ENCODE peak calls at places on chromosomes 1 and 21, in four cellular contexts. One of them, this sample, is unnamed.

GRCh38 chr1:242185728-242186127 is 186.8 kb upstream of the MAP1LC3C start:
- DNase-seq in effector memory CD4-positive, alpha-beta T cell: no peak
- DNase-seq in PC-3: no peak
- DNase-seq in heart left ventricle: no peak
- DNase-seq in this sample: no peak

GRCh38 chr1:29456685-29457084 is 220.4 kb downstream of the PTPRU start:
- DNase-seq in PC-3: no peak
- DNase-seq in effector memory CD4-positive, alpha-beta T cell: no peak
- DNase-seq in heart left ventricle: no peak
- DNase-seq in this sample: no peak

GRCh38 chr1:12142891-12143630 is 23.7 kb upstream of the TNFRSF1B start:
- DNase-seq in PC-3: no peak
- DNase-seq in heart left ventricle: peak; percentile 81
- DNase-seq in effector memory CD4-positive, alpha-beta T cell: no peak
- DNase-seq in this sample: no peak

GRCh38 chr1:94541175-94542087 is at the start of gene F3:
- DNase-seq in PC-3: peak; percentile 91
- DNase-seq in heart left ventricle: peak; percentile 93
- DNase-seq in effector memory CD4-positive, alpha-beta T cell: peak; percentile 24
- DNase-seq in this sample: peak; percentile 96

GRCh38 chr1:68217060-68217554 is 15.2 kb downstream of the WLS start:
- DNase-seq in heart left ventricle: no peak
- DNase-seq in effector memory CD4-positive, alpha-beta T cell: no peak
- DNase-seq in PC-3: no peak
- DNase-seq in this sample: no peak

GRCh38 chr1:63112155-63112914 is 210.0 kb upstream of the FOXD3 start:
- DNase-seq in heart left ventricle: no peak
- DNase-seq in effector memory CD4-positive, alpha-beta T cell: no peak
- DNase-seq in PC-3: peak; percentile 54
- DNase-seq in this sample: peak; percentile 73

GRCh38 chr1:99004270-99005141 is at the start of gene PLPPR5:
- DNase-seq in PC-3: no peak
- DNase-seq in effector memory CD4-positive, alpha-beta T cell: no peak
- DNase-seq in heart left ventricle: peak; percentile 48
- DNase-seq in this sample: peak; percentile 59

GRCh38 chr1:88647749-88648415 is 36.2 kb upstream of the PKN2 start:
- DNase-seq in PC-3: no peak
- DNase-seq in heart left ventricle: no peak
- DNase-seq in effector memory CD4-positive, alpha-beta T cell: no peak
- DNase-seq in this sample: no peak

GRCh38 chr1:1360511-1361169 is 2.3 kb upstream of the MXRA8 start:
- DNase-seq in heart left ventricle: peak; percentile 87
- DNase-seq in PC-3: peak; percentile 97
- DNase-seq in effector memory CD4-positive, alpha-beta T cell: no peak
- DNase-seq in this sample: peak; percentile 92

GRCh38 chr1:8356256-8357209 is 38.6 kb downstream of the SLC45A1 start:
- DNase-seq in heart left ventricle: peak; percentile 59
- DNase-seq in effector memory CD4-positive, alpha-beta T cell: no peak
- DNase-seq in PC-3: no peak
- DNase-seq in this sample: no peak

GRCh38 chr1:243742814-243743213 is 107.2 kb downstream of the AKT3 start:
- DNase-seq in PC-3: peak; percentile 46
- DNase-seq in heart left ventricle: no peak
- DNase-seq in effector memory CD4-positive, alpha-beta T cell: no peak
- DNase-seq in this sample: peak; percentile 58

GRCh38 chr1:5379176-5379759 is 613.0 kb downstream of the NPHP4 start:
- DNase-seq in effector memory CD4-positive, alpha-beta T cell: no peak
- DNase-seq in heart left ventricle: no peak
- DNase-seq in PC-3: no peak
- DNase-seq in this sample: no peak

GRCh38 chr1:97726386-97726785 is 194.4 kb downstream of the DPYD start:
- DNase-seq in effector memory CD4-positive, alpha-beta T cell: no peak
- DNase-seq in PC-3: peak; percentile 43
- DNase-seq in heart left ventricle: no peak
- DNase-seq in this sample: no peak

GRCh38 chr1:209747580-209748262 is 8.1 kb upstream of the TRAF3IP3 start:
- DNase-seq in effector memory CD4-positive, alpha-beta T cell: peak; percentile 78
- DNase-seq in PC-3: peak; percentile 99
- DNase-seq in heart left ventricle: peak; percentile 92
- DNase-seq in this sample: peak; percentile 93

GRCh38 chr1:234973426-234974250 is 155.0 kb downstream of the TOMM20 start:
- DNase-seq in PC-3: no peak
- DNase-seq in effector memory CD4-positive, alpha-beta T cell: no peak
- DNase-seq in heart left ventricle: no peak
- DNase-seq in this sample: no peak

GRCh38 chr21:34274001-34274400 is 89.8 kb upstream of the KCNE2 start:
- DNase-seq in heart left ventricle: no peak
- DNase-seq in effector memory CD4-positive, alpha-beta T cell: no peak
- DNase-seq in PC-3: no peak
- DNase-seq in this sample: peak; percentile 33

GRCh38 chr1:99673285-99673684 is 27.4 kb downstream of the PALMD start:
- DNase-seq in effector memory CD4-positive, alpha-beta T cell: no peak
- DNase-seq in PC-3: no peak
- DNase-seq in heart left ventricle: no peak
- DNase-seq in this sample: peak; percentile 39

GRCh38 chr1:151790940-151791651 is 796 bp upstream of the TDRKH start:
- DNase-seq in heart left ventricle: no peak
- DNase-seq in PC-3: peak; percentile 24
- DNase-seq in effector memory CD4-positive, alpha-beta T cell: no peak
- DNase-seq in this sample: peak; percentile 35

GRCh38 chr1:231091853-231092301 is 51.8 kb upstream of the FAM89A start:
- DNase-seq in effector memory CD4-positive, alpha-beta T cell: no peak
- DNase-seq in heart left ventricle: no peak
- DNase-seq in PC-3: peak; percentile 72
- DNase-seq in this sample: no peak

GRCh38 chr1:29167904-29168303 is 13.8 kb downstream of the SRSF4 start:
- DNase-seq in effector memory CD4-positive, alpha-beta T cell: no peak
- DNase-seq in heart left ventricle: no peak
- DNase-seq in PC-3: no peak
- DNase-seq in this sample: no peak

GRCh38 chr1:100070201-100070939 is 62.4 kb downstream of the SASS6 start:
- DNase-seq in heart left ventricle: no peak
- DNase-seq in effector memory CD4-positive, alpha-beta T cell: no peak
- DNase-seq in PC-3: no peak
- DNase-seq in this sample: no peak

GRCh38 chr1:225483818-225484656 is 56.2 kb upstream of the LBR start:
- DNase-seq in heart left ventricle: no peak
- DNase-seq in effector memory CD4-positive, alpha-beta T cell: no peak
- DNase-seq in PC-3: no peak
- DNase-seq in this sample: no peak

GRCh38 chr1:153364766-153365678 is 7.4 kb downstream of the S100A9 start:
- DNase-seq in heart left ventricle: no peak
- DNase-seq in effector memory CD4-positive, alpha-beta T cell: no peak
- DNase-seq in PC-3: peak; percentile 67
- DNase-seq in this sample: no peak

GRCh38 chr1:12594966-12595838 is 22.8 kb downstream of the DHRS3 start:
- DNase-seq in heart left ventricle: peak; percentile 87
- DNase-seq in effector memory CD4-positive, alpha-beta T cell: no peak
- DNase-seq in PC-3: peak; percentile 56
- DNase-seq in this sample: peak; percentile 76

GRCh38 chr1:102191723-102192122 is 195.0 kb upstream of the OLFM3 start:
- DNase-seq in effector memory CD4-positive, alpha-beta T cell: no peak
- DNase-seq in heart left ventricle: no peak
- DNase-seq in PC-3: peak; percentile 59
- DNase-seq in this sample: peak; percentile 22

GRCh38 chr1:82517586-82517985 is 716.9 kb downstream of the ADGRL2 start:
- DNase-seq in effector memory CD4-positive, alpha-beta T cell: no peak
- DNase-seq in heart left ventricle: peak; percentile 70
- DNase-seq in PC-3: peak; percentile 17
- DNase-seq in this sample: no peak

GRCh38 chr1:36109041-36109679 is 15.9 kb downstream of the COL8A2 start:
- DNase-seq in heart left ventricle: no peak
- DNase-seq in effector memory CD4-positive, alpha-beta T cell: no peak
- DNase-seq in PC-3: peak; percentile 73
- DNase-seq in this sample: peak; percentile 85

GRCh38 chr1:235919797-235920475 is 53.2 kb upstream of the LYST start:
- DNase-seq in PC-3: peak; percentile 89
- DNase-seq in effector memory CD4-positive, alpha-beta T cell: no peak
- DNase-seq in heart left ventricle: no peak
- DNase-seq in this sample: peak; percentile 71

GRCh38 chr1:234975122-234975940 is 153.3 kb downstream of the TOMM20 start:
- DNase-seq in heart left ventricle: no peak
- DNase-seq in effector memory CD4-positive, alpha-beta T cell: no peak
- DNase-seq in PC-3: peak; percentile 97
- DNase-seq in this sample: peak; percentile 70

GRCh38 chr1:5620997-5621396 is 371.2 kb downstream of the NPHP4 start:
- DNase-seq in heart left ventricle: no peak
- DNase-seq in effector memory CD4-positive, alpha-beta T cell: no peak
- DNase-seq in PC-3: peak; percentile 44
- DNase-seq in this sample: no peak

GRCh38 chr1:218479436-218480115 is 134.4 kb downstream of the TGFB2 start:
- DNase-seq in effector memory CD4-positive, alpha-beta T cell: no peak
- DNase-seq in PC-3: peak; percentile 54
- DNase-seq in heart left ventricle: no peak
- DNase-seq in this sample: peak; percentile 63

GRCh38 chr21:18951291-18952038 is 547.9 kb upstream of the TMPRSS15 start:
- DNase-seq in effector memory CD4-positive, alpha-beta T cell: no peak
- DNase-seq in PC-3: peak; percentile 78
- DNase-seq in heart left ventricle: no peak
- DNase-seq in this sample: no peak

GRCh38 chr1:179121159-179121938 is 39.5 kb downstream of the TOR3A start:
- DNase-seq in PC-3: peak; percentile 68
- DNase-seq in heart left ventricle: no peak
- DNase-seq in effector memory CD4-positive, alpha-beta T cell: no peak
- DNase-seq in this sample: peak; percentile 84

GRCh38 chr1:23634518-23634839 is 57.1 kb upstream of the RPL11 start:
- DNase-seq in effector memory CD4-positive, alpha-beta T cell: no peak
- DNase-seq in heart left ventricle: no peak
- DNase-seq in PC-3: no peak
- DNase-seq in this sample: no peak
- H3K4me1 ChIP-seq in effector memory CD4-positive, alpha-beta T cell: peaks cover 14% of the 10 kb centered on the region
- H3K4me1 ChIP-seq in heart left ventricle: peaks cover 34% of the 10 kb centered on the region
- H3K4me1 ChIP-seq in PC-3: peaks cover 4% of the 10 kb centered on the region
- H3K4me1 ChIP-seq in this sample: peaks cover 33% of the 10 kb centered on the region

DNA sequence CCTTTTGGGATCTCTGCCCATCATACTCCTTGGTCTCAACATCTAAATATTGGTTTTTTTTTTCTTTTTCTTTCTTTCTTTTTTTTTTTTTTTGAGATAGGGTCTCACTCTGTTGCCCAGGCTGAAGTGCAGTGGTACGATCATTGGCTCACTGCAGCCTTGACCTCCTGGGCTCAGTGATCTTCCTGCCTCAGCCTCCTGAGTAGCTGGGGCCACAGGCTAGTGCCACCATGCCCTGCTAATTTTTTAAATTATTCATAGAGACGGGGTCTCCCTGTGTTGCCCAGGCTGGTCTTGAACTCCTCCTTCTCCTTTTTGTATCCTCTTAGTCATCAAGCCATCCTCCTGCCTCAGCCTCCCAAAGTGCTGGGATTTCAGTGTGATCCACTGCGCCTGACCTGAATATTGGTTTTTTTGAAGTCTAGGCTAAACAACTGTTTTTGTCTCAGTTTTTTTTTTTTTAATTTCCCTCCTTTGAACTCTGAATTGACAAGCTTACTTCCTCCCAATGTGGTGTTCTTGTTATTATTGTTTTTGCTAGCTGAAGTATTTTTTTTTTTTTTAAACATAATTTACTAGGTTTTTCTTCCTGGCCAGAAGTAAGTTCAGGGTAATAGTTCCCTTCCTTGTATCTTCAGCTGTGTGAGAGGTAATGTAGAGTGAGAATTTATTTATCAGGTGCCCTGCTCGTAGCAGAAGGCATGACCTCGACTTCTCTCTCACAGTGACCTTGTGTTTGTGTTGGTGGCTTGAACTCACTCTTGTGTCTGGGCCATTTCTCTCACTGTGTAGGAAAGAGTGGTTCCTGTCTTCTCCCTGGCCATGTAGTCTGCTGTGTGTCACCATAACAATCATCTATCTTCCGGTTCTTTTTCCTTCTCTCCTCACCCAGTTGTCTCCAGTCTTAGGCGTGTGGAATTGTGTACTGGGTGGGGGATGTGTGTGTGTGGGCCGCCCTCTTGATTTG is 31.1 kb downstream of the MAPKAPK2 start:
- DNase-seq in heart left ventricle: no peak
- DNase-seq in PC-3: no peak
- DNase-seq in effector memory CD4-positive, alpha-beta T cell: peak; percentile 55
- DNase-seq in this sample: no peak
- H3K4me1 ChIP-seq in heart left ventricle: peaks cover 96% of the 10 kb centered on the region
- H3K4me1 ChIP-seq in PC-3: peaks cover 50% of the 10 kb centered on the region
- H3K4me1 ChIP-seq in effector memory CD4-positive, alpha-beta T cell: peaks cover 51% of the 10 kb centered on the region
- H3K4me1 ChIP-seq in this sample: peaks cover 48% of the 10 kb centered on the region

DNA sequence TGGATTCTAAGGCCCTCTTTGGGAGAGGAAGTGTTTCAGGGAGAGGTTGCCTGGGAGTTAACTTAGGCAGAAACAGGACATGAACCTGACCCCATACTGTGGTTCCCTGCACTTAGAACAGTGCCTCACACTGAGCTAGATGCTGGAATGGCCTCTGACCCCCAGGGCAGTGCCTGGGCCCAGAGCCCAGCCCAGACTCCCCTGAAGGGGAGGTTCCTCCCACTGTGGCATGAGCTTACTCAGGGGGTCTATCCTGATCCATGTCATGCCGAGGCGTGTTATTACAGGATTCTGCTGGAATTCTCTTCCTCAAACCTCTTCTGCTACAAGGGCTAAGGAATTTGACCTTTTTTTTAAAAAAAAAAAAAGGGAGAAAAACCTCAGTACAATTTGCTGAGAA is 72.2 kb downstream of the MRPL37 start:
- DNase-seq in effector memory CD4-positive, alpha-beta T cell: no peak
- DNase-seq in heart left ventricle: no peak
- DNase-seq in PC-3: no peak
- DNase-seq in this sample: no peak
- H3K4me1 ChIP-seq in effector memory CD4-positive, alpha-beta T cell: no peaks in the 10 kb centered on the region
- H3K4me1 ChIP-seq in heart left ventricle: peaks cover 82% of the 10 kb centered on the region
- H3K4me1 ChIP-seq in PC-3: no peaks in the 10 kb centered on the region
- H3K4me1 ChIP-seq in this sample: peaks cover 65% of the 10 kb centered on the region

GRCh38 chr1:18944810-18945209 is 11.7 kb downstream of the IFFO2 start:
- DNase-seq in effector memory CD4-positive, alpha-beta T cell: no peak
- DNase-seq in heart left ventricle: no peak
- DNase-seq in PC-3: no peak
- DNase-seq in this sample: no peak
- H3K4me1 ChIP-seq in effector memory CD4-positive, alpha-beta T cell: peaks cover 66% of the 10 kb centered on the region
- H3K4me1 ChIP-seq in heart left ventricle: peaks cover 64% of the 10 kb centered on the region
- H3K4me1 ChIP-seq in PC-3: peaks cover 28% of the 10 kb centered on the region
- H3K4me1 ChIP-seq in this sample: peaks cover 45% of the 10 kb centered on the region